ENCODE peak calls at places on chromosomes 16 and 17, in five cellular contexts. L, G, E, A and M are unnamed samples.

GRCh38 chr17:12996941-12997340 is 20.9 kb downstream of the ELAC2 start:
- DNase-seq in E (no peak), A (no peak), G (no peak), L (no peak), M (no peak)

GRCh38 chr16:48160575-48160974 is 4.8 kb upstream of the ABCC12 start:
- DNase-seq in L (no peak), A (no peak), E (peak), G (no peak), M (no peak)

GRCh38 chr16:86662195-86662594 is 83.8 kb downstream of the FOXL1 start:
- DNase-seq in E (peak), A (no peak), L (no peak), G (no peak), M (no peak)

GRCh38 chr16:88651276-88651988 is 579 bp upstream of the CYBA start:
- DNase-seq in L (no peak), G (no peak), E (no peak), A (peak), M (no peak)

GRCh38 chr17:46039592-46040186 is 40.6 kb downstream of the STH start:
- DNase-seq in G (no peak), E (no peak), L (no peak), A (peak), M (no peak)

GRCh38 chr16:30031477-30031918 is 427 bp upstream of the TLCD3B start:
- DNase-seq in G (no peak), A (no peak), E (no peak), L (no peak), M (no peak)

GRCh38 chr16:57807968-57808528 is 5.8 kb upstream of the KIFC3 start:
- DNase-seq in G (peak), A (peak), E (peak), L (peak), M (peak)

GRCh38 chr16:79269211-79269863 is 331.2 kb downstream of the MAF start:
- DNase-seq in G (no peak), A (no peak), E (no peak), L (no peak), M (no peak)

GRCh38 chr17:19321481-19322128 is 40.9 kb downstream of the B9D1 start:
- DNase-seq in G (no peak), L (no peak), E (no peak), A (no peak), M (no peak)

GRCh38 chr17:14381606-14382005 is 80.7 kb downstream of the HS3ST3B1 start:
- DNase-seq in G (no peak), L (no peak), E (no peak), A (no peak), M (no peak)

GRCh38 chr16:90077757-90078593 is 844 bp upstream of the PRDM7 start:
- DNase-seq in G (peak), L (no peak), E (peak), A (peak), M (peak)

GRCh38 chr17:60803059-60803458 is 125.4 kb downstream of the BCAS3 start:
- DNase-seq in L (no peak), A (no peak), E (no peak), G (no peak), M (no peak)

GRCh38 chr17:42413464-42414040 is 9.5 kb downstream of the CAVIN1 start:
- DNase-seq in L (no peak), A (no peak), G (no peak), E (no peak), M (no peak)

GRCh38 chr17:44220211-44221071 is 966 bp upstream of the UBTF start:
- DNase-seq in E (no peak), G (peak), A (no peak), L (peak), M (peak)

GRCh38 chr17:44221072-44221861 is 1.8 kb upstream of the UBTF start:
- DNase-seq in L (peak), A (peak), G (peak), E (peak), M (peak)

GRCh38 chr17:44221862-44222111 is 2.3 kb upstream of the UBTF start:
- DNase-seq in E (no peak), L (no peak), G (no peak), A (no peak), M (no peak)

GRCh38 chr17:44223574-44224046 is 4.1 kb upstream of the UBTF start:
- DNase-seq in E (peak), G (peak), L (peak), A (no peak), M (no peak)

GRCh38 chr17:44222112-44222869 is 2.8 kb upstream of the UBTF start:
- DNase-seq in A (peak), E (peak), L (peak), G (peak), M (peak)
- TF ChIP-seq CTCF in A (peak), E (no peak), L (peak), G (peak), M (no peak)

GRCh38 chr16:75266738-75267630 is 15.6 kb upstream of the BCAR1 start:
- DNase-seq in A (no peak), L (no peak), E (no peak), G (no peak), M (no peak)
- H3K4me3 ChIP-seq in A (no peak), L (no peak), E (no peak), G (no peak), M (no peak)

DNA sequence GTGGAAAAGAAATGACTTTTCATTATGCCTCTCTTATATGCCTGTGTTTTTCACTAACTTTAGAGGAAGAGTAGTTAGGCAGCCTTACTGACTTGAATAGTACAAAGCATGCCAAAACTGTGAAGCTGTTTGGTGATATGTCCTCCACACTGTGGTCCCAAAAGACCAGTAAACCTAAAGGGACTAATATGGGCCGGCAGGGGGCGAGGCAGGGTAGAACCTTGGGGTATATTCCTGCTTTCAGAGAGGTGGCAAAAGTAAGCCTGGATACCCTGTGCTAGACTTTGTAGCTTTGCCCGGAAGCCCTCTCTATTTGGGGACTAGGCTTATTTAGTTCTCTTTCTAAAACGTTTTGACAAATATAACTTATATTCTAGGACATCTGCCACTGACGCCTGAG is 36.5 kb upstream of the VWA3A start:
- DNase-seq in G (no peak), L (no peak), E (no peak), A (no peak), M (peak)
- TF ChIP-seq CTCF in G (no peak), L (no peak), E (peak), A (no peak), M (peak)

DNA sequence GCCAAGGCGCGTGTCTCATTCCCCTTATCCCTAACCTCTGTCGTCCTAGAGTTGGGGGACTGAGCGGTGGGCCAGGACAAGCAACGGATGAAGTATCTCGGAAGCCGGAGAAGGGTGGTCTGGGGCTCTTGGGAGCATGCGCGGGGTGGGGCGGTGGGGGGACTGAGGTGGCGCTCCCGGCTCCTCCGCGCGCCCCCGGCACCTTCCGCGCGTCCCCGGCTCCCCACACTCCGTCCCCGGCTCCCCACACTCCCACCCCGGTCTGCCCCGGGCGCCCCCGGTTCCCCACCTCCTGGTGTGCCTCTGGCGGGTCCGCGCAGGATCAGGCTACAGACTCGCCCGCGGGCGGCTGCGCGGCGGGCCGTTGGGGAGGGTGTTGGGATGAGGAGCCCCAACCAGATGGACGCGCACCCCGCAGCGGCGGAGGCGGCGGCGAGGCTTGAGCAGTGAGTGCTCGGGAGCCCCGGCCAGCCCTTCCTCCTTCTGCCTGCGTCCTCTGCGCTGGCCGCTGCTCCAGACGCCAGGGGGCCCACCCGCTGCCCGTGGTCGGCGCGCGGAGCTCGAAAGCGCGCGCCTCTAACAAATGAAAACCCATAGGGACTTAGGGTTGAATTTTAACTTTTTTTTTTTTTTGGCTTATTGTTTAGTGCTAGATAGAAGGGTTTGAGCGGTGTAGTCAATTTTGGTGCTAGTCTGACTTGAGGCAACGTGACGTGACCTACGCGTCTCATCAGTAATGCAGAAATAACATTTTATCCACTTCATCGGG is 5.6 kb upstream of the CRYM start:
- DNase-seq in G (peak), L (peak), A (peak), E (peak), M (peak)
- H3K4me3 ChIP-seq in G (peak), L (peak), A (peak), E (peak), M (peak)

DNA sequence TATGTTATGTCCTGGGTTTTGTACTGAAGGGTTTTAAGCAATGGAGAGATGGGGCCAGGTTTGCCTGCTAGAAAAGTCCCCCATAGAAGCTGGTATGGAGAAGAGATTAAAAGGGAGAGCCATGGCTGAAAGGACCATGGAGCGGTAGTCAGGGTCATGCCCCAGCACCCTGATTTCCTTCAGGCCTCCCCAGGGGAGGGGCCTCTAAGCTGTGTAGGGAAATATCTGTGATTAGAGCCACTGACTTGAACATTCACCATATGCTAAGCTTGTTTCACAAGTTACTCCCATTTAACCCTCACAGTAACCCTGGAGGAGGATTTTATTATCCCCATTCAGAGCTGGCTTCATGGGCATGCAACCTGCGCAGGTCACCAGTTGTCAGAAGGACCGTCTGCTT is 3.8 kb upstream of the ATP2A3 start:
- DNase-seq in E (no peak), G (no peak), A (no peak), L (no peak), M (no peak)
- TF ChIP-seq CTCF in E (no peak), G (no peak), A (no peak), L (no peak), M (no peak)

DNA sequence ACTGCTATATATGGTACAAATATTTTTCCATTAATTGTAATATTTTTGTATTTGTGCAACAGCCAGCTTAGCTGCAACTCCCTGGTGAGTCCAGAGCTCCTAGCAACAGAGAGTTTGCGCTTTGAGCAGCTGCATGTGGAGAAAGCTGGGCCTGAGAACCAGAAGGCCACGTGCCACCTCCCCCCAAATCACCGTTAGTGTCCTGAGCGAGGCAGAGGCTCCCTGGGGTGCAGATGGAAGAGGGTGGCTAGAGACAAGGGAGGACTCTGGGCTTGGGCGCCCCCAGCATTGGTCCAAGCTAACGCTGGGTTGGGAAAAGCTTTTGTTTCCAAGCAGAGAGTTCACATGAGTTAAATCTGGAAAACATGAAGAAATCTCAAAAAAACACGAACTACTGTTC is 41.7 kb downstream of the HSBP1 start:
- DNase-seq in L (no peak), E (no peak), A (no peak), G (no peak), M (no peak)
- H3K4me3 ChIP-seq in L (no peak), E (no peak), A (no peak), G (no peak), M (no peak)

DNA sequence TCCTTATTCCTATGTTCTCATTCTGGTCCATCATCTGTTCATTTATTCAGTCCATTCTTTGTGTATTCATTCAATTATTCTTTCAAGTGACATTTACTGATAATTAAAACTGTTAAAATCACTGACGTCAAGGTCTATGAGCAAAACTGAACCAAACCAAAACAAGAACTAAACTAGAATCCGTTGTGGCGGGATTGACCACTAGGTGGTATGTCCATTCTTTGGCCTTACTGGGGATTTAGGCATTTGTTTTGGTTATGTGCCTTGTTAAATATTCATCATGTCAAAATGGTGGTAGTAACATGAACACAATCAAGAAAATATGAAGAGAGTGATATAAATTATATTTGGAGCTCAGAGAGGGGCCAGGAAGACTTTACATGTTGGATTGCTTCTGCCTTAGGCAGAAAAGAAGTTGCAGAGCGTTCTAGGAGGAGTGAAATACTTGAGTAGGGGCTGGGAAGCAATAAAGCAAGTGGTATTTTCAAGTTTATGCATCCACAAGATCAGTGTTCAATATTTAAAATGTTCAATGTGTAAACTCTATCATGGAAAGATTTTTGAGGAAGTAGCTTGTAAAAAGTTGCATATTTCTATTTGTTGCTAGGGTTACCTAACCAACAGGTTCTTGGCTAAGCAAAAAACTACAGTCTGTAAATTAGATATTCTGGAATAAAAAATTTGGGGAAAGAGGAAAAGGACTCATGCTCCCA is 129.0 kb downstream of the CDH13 start:
- DNase-seq in L (no peak), A (no peak), G (peak), E (peak), M (no peak)
- TF ChIP-seq CTCF in L (no peak), A (no peak), G (peak), E (peak), M (no peak)

GRCh38 chr17:3535253-3535995 is 22.2 kb downstream of the TRPV3 start:
- DNase-seq in E (peak), A (no peak), L (peak), G (peak), M (peak)
- H3K4me3 ChIP-seq in E (peak), A (peak), L (peak), G (peak), M (peak)

GRCh38 chr17:5241861-5242671 is 7.4 kb upstream of the SCIMP start:
- DNase-seq in A (no peak), G (no peak), E (no peak), L (no peak), M (peak)

GRCh38 chr17:5238333-5238732 is 3.7 kb upstream of the SCIMP start:
- DNase-seq in A (no peak), G (no peak), E (no peak), L (no peak), M (no peak)

GRCh38 chr17:5234645-5235576 is at the start of gene SCIMP:
- DNase-seq in L (no peak), G (no peak), E (no peak), A (peak), M (no peak)

GRCh38 chr17:5236871-5237540 is 2.3 kb upstream of the SCIMP start:
- DNase-seq in A (no peak), E (no peak), G (no peak), L (no peak), M (no peak)

DNA sequence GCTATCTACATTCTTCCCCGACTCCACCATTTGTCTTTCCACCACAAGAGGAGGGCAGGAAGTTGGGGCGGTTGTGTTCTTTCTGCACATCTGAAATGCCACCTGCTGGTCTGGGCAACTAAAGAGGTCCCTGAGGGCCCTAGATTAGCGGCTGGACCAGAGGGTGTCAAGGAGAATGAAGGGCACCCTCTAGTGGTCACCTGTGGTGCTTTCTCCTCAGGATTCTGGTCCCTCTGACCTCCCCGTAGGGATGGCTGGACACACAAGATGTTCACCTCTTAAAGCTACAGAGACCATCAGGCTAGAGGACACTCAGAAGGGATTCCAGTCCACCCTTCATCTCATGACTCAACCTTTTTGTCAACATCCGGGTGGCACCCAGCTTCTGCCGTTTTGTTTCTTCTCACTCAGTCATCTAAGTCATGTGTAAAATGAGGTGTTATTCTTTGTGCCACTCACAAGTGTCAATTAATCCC is 2.9 kb upstream of the SCIMP start:
- DNase-seq in A (peak), G (peak), L (no peak), E (peak), M (peak)
- TF ChIP-seq CTCF in A (peak), G (peak), L (no peak), E (peak), M (peak)

GRCh38 chr17:32927201-32927723 is 691 bp upstream of the TMEM98 start:
- DNase-seq in E (no peak), G (no peak), A (no peak), L (no peak), M (no peak)
- H3K4me3 ChIP-seq in E (peak), G (peak), A (peak), L (peak), M (peak)